ENCODE peak calls at places on chromosomes 16 and 17, in ten cellular contexts. V, J, A, O, G, M, K, H, S and Y are unnamed samples.

GRCh38 chr17:30831257-30831656 is 509 bp upstream of the ATAD5 start:
- DNase-seq in O (no peak), K (no peak), S (no peak), V (no peak), G (no peak), M (no peak), J (no peak), H (no peak), A (no peak), Y (no peak)

GRCh38 chr17:49414271-49414621 is 436 bp downstream of the PHB1 start:
- DNase-seq in J (peak), A (no peak), G (no peak), K (no peak), S (no peak), O (no peak), H (no peak), M (no peak), V (no peak), Y (no peak)

GRCh38 chr16:49700222-49700927 is 155.5 kb downstream of the ZNF423 start:
- DNase-seq in G (no peak), O (no peak), V (peak), M (peak), K (no peak), S (no peak), J (peak), A (no peak), H (no peak), Y (no peak)

GRCh38 chr17:29807520-29808361 is 122.3 kb downstream of the SSH2 start:
- DNase-seq in K (peak), M (peak), J (no peak), A (peak), H (no peak), G (peak), O (peak), V (peak), S (peak), Y (peak)

GRCh38 chr16:1523581-1524245 is 9.8 kb upstream of the TMEM204 start:
- DNase-seq in K (no peak), V (no peak), J (no peak), H (no peak), O (no peak), S (no peak), G (no peak), M (no peak), A (no peak), Y (no peak)

GRCh38 chr17:62966426-62967110 is 533 bp downstream of the TANC2 start:
- DNase-seq in S (peak), A (no peak), K (no peak), V (no peak), G (no peak), J (peak), O (peak), M (peak), H (no peak), Y (peak)

GRCh38 chr17:42210046-42210445 is 15.8 kb upstream of the GHDC start:
- DNase-seq in G (no peak), V (no peak), K (no peak), O (no peak), S (no peak), A (no peak), J (no peak), M (no peak), H (no peak), Y (no peak)

GRCh38 chr17:43365356-43365755 is 33.4 kb upstream of the ARL4D start:
- DNase-seq in G (no peak), A (no peak), J (no peak), K (no peak), V (no peak), O (no peak), M (no peak), S (no peak), H (no peak), Y (no peak)

GRCh38 chr16:89344314-89344828 is 126.9 kb downstream of the ZNF778 start:
- DNase-seq in M (no peak), J (no peak), G (no peak), H (no peak), A (no peak), K (no peak), O (no peak), V (no peak), S (no peak), Y (no peak)

GRCh38 chr17:77644181-77644972 is 314.1 kb upstream of the TNRC6C start:
- DNase-seq in J (no peak), V (no peak), A (no peak), G (no peak), S (no peak), O (no peak), H (no peak), M (no peak), K (no peak), Y (no peak)

GRCh38 chr16:53726625-53727024 is 22.7 kb downstream of the FTO start:
- DNase-seq in O (no peak), M (no peak), G (no peak), K (no peak), V (no peak), A (no peak), J (no peak), S (no peak), H (no peak), Y (peak)

GRCh38 chr17:35630530-35631148 is 43.5 kb downstream of the AP2B1 start:
- DNase-seq in S (no peak), A (no peak), J (no peak), G (no peak), H (no peak), O (no peak), V (no peak), K (no peak), M (no peak), Y (no peak)

GRCh38 chr17:75341784-75342183 is 52.6 kb upstream of the SLC25A19 start:
- DNase-seq in H (no peak), K (no peak), A (no peak), G (no peak), S (no peak), V (no peak), O (no peak), J (no peak), M (no peak), Y (no peak)

GRCh38 chr17:31859487-31860008 is 504 bp upstream of the COPRS start:
- DNase-seq in A (no peak), O (no peak), H (no peak), J (no peak), S (no peak), V (no peak), M (no peak), G (no peak), K (no peak), Y (no peak)

GRCh38 chr17:45413498-45413923 is 19.2 kb downstream of the ARHGAP27 start:
- DNase-seq in V (peak), J (no peak), K (no peak), G (no peak), O (no peak), H (no peak), A (no peak), S (no peak), M (peak), Y (peak)

GRCh38 chr17:51500454-51500853 is 240.1 kb downstream of the UTP18 start:
- DNase-seq in M (no peak), H (no peak), G (no peak), A (no peak), O (no peak), V (no peak), S (no peak), K (no peak), J (no peak), Y (no peak)

GRCh38 chr17:17422641-17423040 is 54.2 kb upstream of the MED9 start:
- DNase-seq in A (no peak), M (peak), O (no peak), S (no peak), J (peak), H (no peak), G (no peak), K (no peak), V (no peak), Y (no peak)

GRCh38 chr17:57999496-58000017 is 7.5 kb downstream of the SRSF1 start:
- DNase-seq in G (peak), S (no peak), K (peak), H (no peak), O (no peak), A (peak), V (no peak), M (no peak), J (no peak), Y (peak)

GRCh38 chr16:86181526-86181925 is 282.6 kb downstream of the IRF8 start:
- DNase-seq in S (no peak), G (no peak), A (no peak), O (no peak), J (no peak), V (no peak), H (no peak), K (no peak), M (no peak), Y (no peak)

GRCh38 chr17:80124351-80124981 is 22.5 kb downstream of the EIF4A3 start:
- DNase-seq in A (peak), V (no peak), K (no peak), H (no peak), M (no peak), O (no peak), S (no peak), G (no peak), J (peak), Y (no peak)